ENCODE peak calls at places on chromosomes 2 and 18, in seven cellular contexts. G, U, K, R, Z, B and E are unnamed samples.

GRCh38 chr2:206693399-206694137 is 24.6 kb downstream of the DYTN start:
- DNase-seq in G (peak), U (peak), K (peak), R (peak), Z (peak), B (peak), E (peak)

GRCh38 chr2:11092693-11093335 is 62.5 kb upstream of the SLC66A3 start:
- DNase-seq in G (no peak), U (no peak), K (no peak), R (no peak), Z (no peak), B (no peak), E (no peak)

GRCh38 chr2:141341444-141341843 is 789.4 kb downstream of the LRP1B start:
- DNase-seq in G (no peak), U (no peak), K (no peak), R (no peak), Z (no peak), B (no peak), E (peak)

GRCh38 chr2:218381916-218382366 is at the start of gene SLC11A1:
- DNase-seq in G (no peak), U (no peak), K (no peak), R (no peak), Z (no peak), B (no peak), E (no peak)

GRCh38 chr2:67256892-67257291 is 140.2 kb upstream of the ETAA1 start:
- DNase-seq in G (no peak), U (no peak), K (no peak), R (no peak), Z (no peak), B (no peak), E (no peak)

GRCh38 chr2:100742884-100743283 is 77.1 kb upstream of the NPAS2 start:
- DNase-seq in G (no peak), U (peak), K (no peak), R (peak), Z (no peak), B (no peak), E (no peak)

GRCh38 chr2:138841459-138841858 is 61.3 kb upstream of the NXPH2 start:
- DNase-seq in G (no peak), U (no peak), K (no peak), R (no peak), Z (no peak), B (no peak), E (no peak)

GRCh38 chr2:230904856-230905447 is 20.1 kb downstream of the GPR55 start:
- DNase-seq in G (no peak), U (no peak), K (no peak), R (no peak), Z (no peak), B (no peak), E (no peak)

GRCh38 chr2:123061534-123061933 is 963.6 kb upstream of the CNTNAP5 start:
- DNase-seq in G (no peak), U (no peak), K (no peak), R (no peak), Z (no peak), B (no peak), E (no peak)

GRCh38 chr2:72762276-72762675 is 63.6 kb downstream of the EXOC6B start:
- DNase-seq in G (no peak), U (no peak), K (no peak), R (no peak), Z (no peak), B (no peak), E (no peak)

GRCh38 chr2:72759755-72760154 is 66.1 kb downstream of the EXOC6B start:
- DNase-seq in G (no peak), U (no peak), K (no peak), R (peak), Z (no peak), B (no peak), E (no peak)

GRCh38 chr2:72755647-72756423 is 70.0 kb downstream of the EXOC6B start:
- DNase-seq in G (no peak), U (no peak), K (no peak), R (peak), Z (no peak), B (no peak), E (peak)

GRCh38 chr2:72754628-72755320 is 71.1 kb downstream of the EXOC6B start:
- DNase-seq in G (no peak), U (no peak), K (no peak), R (peak), Z (no peak), B (no peak), E (no peak)

GRCh38 chr2:72757177-72757775 is 68.6 kb downstream of the EXOC6B start:
- DNase-seq in G (no peak), U (peak), K (no peak), R (peak), Z (peak), B (no peak), E (peak)
- TF ChIP-seq MAX in G (no peak), U (no peak), K (no peak), R (peak), Z (no peak), B (no peak), E (no peak)

GRCh38 chr2:203484266-203485112 is 50.6 kb downstream of the RAPH1 start:
- DNase-seq in G (no peak), U (no peak), K (no peak), R (peak), Z (no peak), B (peak), E (peak)

GRCh38 chr2:203476881-203477280 is 58.2 kb downstream of the RAPH1 start:
- DNase-seq in G (no peak), U (no peak), K (no peak), R (no peak), Z (no peak), B (no peak), E (no peak)

GRCh38 chr2:203480623-203481022 is 54.5 kb downstream of the RAPH1 start:
- DNase-seq in G (no peak), U (no peak), K (no peak), R (no peak), Z (no peak), B (no peak), E (no peak)
- H2AFZ ChIP-seq in G (no peak), U (no peak), K (no peak), R (no peak), Z (no peak), B (no peak), E (no peak)

GRCh38 chr18:12857215-12857924 is 26.7 kb downstream of the PTPN2 start:
- DNase-seq in G (no peak), U (no peak), K (no peak), R (no peak), Z (no peak), B (no peak), E (no peak)
- TF ChIP-seq MAX in G (no peak), U (no peak), K (no peak), R (no peak), Z (no peak), B (no peak), E (no peak)

GRCh38 chr18:13548106-13548819 is 178.1 kb downstream of the FAM210A start:
- DNase-seq in G (no peak), U (no peak), K (no peak), R (no peak), Z (no peak), B (no peak), E (no peak)

GRCh38 chr18:13547347-13547746 is 179.0 kb downstream of the FAM210A start:
- DNase-seq in G (no peak), U (no peak), K (no peak), R (no peak), Z (no peak), B (no peak), E (no peak)

GRCh38 chr18:13550446-13551304 is 175.7 kb downstream of the FAM210A start:
- DNase-seq in G (no peak), U (no peak), K (no peak), R (no peak), Z (no peak), B (no peak), E (no peak)

GRCh38 chr18:13549879-13550231 is 176.5 kb downstream of the FAM210A start:
- DNase-seq in G (no peak), U (no peak), K (no peak), R (no peak), Z (no peak), B (no peak), E (no peak)

GRCh38 chr18:13548944-13549878 is 177.1 kb downstream of the FAM210A start:
- DNase-seq in G (no peak), U (no peak), K (no peak), R (no peak), Z (no peak), B (no peak), E (no peak)
- H2AFZ ChIP-seq in G (no peak), U (no peak), K (no peak), R (no peak), Z (no peak), B (no peak), E (no peak)

GRCh38 chr2:134783912-134784311 is 54.5 kb upstream of the ACMSD start:
- DNase-seq in G (no peak), U (no peak), K (no peak), R (no peak), Z (no peak), B (no peak), E (no peak)

GRCh38 chr2:134780977-134781376 is 57.4 kb upstream of the ACMSD start:
- DNase-seq in G (no peak), U (no peak), K (no peak), R (no peak), Z (no peak), B (no peak), E (no peak)

GRCh38 chr2:134785659-134786058 is 52.8 kb upstream of the ACMSD start:
- DNase-seq in G (no peak), U (no peak), K (no peak), R (no peak), Z (no peak), B (no peak), E (no peak)

GRCh38 chr2:134782107-134782506 is 56.3 kb upstream of the ACMSD start:
- DNase-seq in G (no peak), U (no peak), K (no peak), R (no peak), Z (no peak), B (no peak), E (no peak)

GRCh38 chr2:134782792-134783191 is 55.6 kb upstream of the ACMSD start:
- DNase-seq in G (peak), U (peak), K (no peak), R (peak), Z (no peak), B (no peak), E (peak)
- TF ChIP-seq MAX in G (no peak), U (no peak), K (no peak), R (no peak), Z (no peak), B (no peak), E (no peak)

GRCh38 chr18:23257153-23257552 is 121.9 kb downstream of the CABLES1 start:
- DNase-seq in G (no peak), U (no peak), K (no peak), R (peak), Z (no peak), B (no peak), E (no peak)

GRCh38 chr18:23260932-23261590 is 125.8 kb downstream of the CABLES1 start:
- DNase-seq in G (no peak), U (no peak), K (no peak), R (no peak), Z (no peak), B (no peak), E (no peak)

GRCh38 chr18:23257686-23258565 is 122.6 kb downstream of the CABLES1 start:
- DNase-seq in G (no peak), U (no peak), K (no peak), R (no peak), Z (no peak), B (no peak), E (peak)

GRCh38 chr18:23258566-23259265 is 123.4 kb downstream of the CABLES1 start:
- DNase-seq in G (no peak), U (no peak), K (no peak), R (no peak), Z (no peak), B (no peak), E (peak)

GRCh38 chr18:23259701-23260661 is 124.7 kb downstream of the CABLES1 start:
- DNase-seq in G (no peak), U (peak), K (peak), R (peak), Z (peak), B (no peak), E (peak)
- H2AFZ ChIP-seq in G (no peak), U (peak), K (no peak), R (no peak), Z (peak), B (peak), E (no peak)